ENCODE peak calls at places on chromosomes 3 and 15, in seven cellular contexts. One of them, this sample, is unnamed.

GRCh38 chr3:62607287-62608029 is 234.1 kb upstream of the FEZF2 start:
- DNase-seq in cardiac fibroblast: peak; percentile 98
- DNase-seq in left ventricle myocardium inferior: peak; percentile 53
- DNase-seq in adrenal gland: no peak
- DNase-seq in endothelial cell: no peak
- DNase-seq in nephron progenitor cell: no peak
- DNase-seq in mesothelial cell of epicardium: no peak
- DNase-seq in this sample: peak; percentile 66

GRCh38 chr3:70989174-70989573 is 594.4 kb downstream of the FOXP1 start:
- DNase-seq in cardiac fibroblast: peak; percentile 82
- DNase-seq in left ventricle myocardium inferior: no peak
- DNase-seq in adrenal gland: no peak
- DNase-seq in endothelial cell: no peak
- DNase-seq in nephron progenitor cell: no peak
- DNase-seq in mesothelial cell of epicardium: no peak
- DNase-seq in this sample: peak; percentile 49

GRCh38 chr3:179493260-179493659 is 42.0 kb upstream of the GNB4 start:
- DNase-seq in cardiac fibroblast: no peak
- DNase-seq in left ventricle myocardium inferior: no peak
- DNase-seq in adrenal gland: no peak
- DNase-seq in endothelial cell: no peak
- DNase-seq in nephron progenitor cell: no peak
- DNase-seq in mesothelial cell of epicardium: no peak
- DNase-seq in this sample: no peak

GRCh38 chr15:65902373-65902772 is 33.1 kb downstream of the RAB11A start:
- DNase-seq in cardiac fibroblast: peak; percentile 61
- DNase-seq in left ventricle myocardium inferior: peak; percentile 31
- DNase-seq in adrenal gland: peak; percentile 31
- DNase-seq in endothelial cell: no peak
- DNase-seq in nephron progenitor cell: no peak
- DNase-seq in mesothelial cell of epicardium: no peak
- DNase-seq in this sample: no peak

GRCh38 chr3:130894130-130894872 is 417 bp downstream of the ATP2C1 start:
- DNase-seq in cardiac fibroblast: no peak
- DNase-seq in left ventricle myocardium inferior: peak; percentile 34
- DNase-seq in adrenal gland: peak; percentile 45
- DNase-seq in endothelial cell: peak; percentile 36
- DNase-seq in nephron progenitor cell: peak; percentile 65
- DNase-seq in mesothelial cell of epicardium: peak; percentile 37
- DNase-seq in this sample: no peak

GRCh38 chr3:54294214-54294613 is 171.9 kb downstream of the CACNA2D3 start:
- DNase-seq in cardiac fibroblast: no peak
- DNase-seq in left ventricle myocardium inferior: no peak
- DNase-seq in adrenal gland: no peak
- DNase-seq in endothelial cell: peak; percentile 12
- DNase-seq in nephron progenitor cell: no peak
- DNase-seq in mesothelial cell of epicardium: no peak
- DNase-seq in this sample: no peak

GRCh38 chr15:71654714-71655174 is 155.6 kb upstream of the NR2E3 start:
- DNase-seq in cardiac fibroblast: peak; percentile 55
- DNase-seq in left ventricle myocardium inferior: no peak
- DNase-seq in adrenal gland: no peak
- DNase-seq in endothelial cell: no peak
- DNase-seq in nephron progenitor cell: no peak
- DNase-seq in mesothelial cell of epicardium: no peak
- DNase-seq in this sample: no peak

GRCh38 chr3:112671930-112672715 is 31.2 kb upstream of the CCDC80 start:
- DNase-seq in cardiac fibroblast: peak; percentile 95
- DNase-seq in left ventricle myocardium inferior: no peak
- DNase-seq in adrenal gland: no peak
- DNase-seq in endothelial cell: no peak
- DNase-seq in nephron progenitor cell: no peak
- DNase-seq in mesothelial cell of epicardium: no peak
- DNase-seq in this sample: peak; percentile 97

GRCh38 chr3:14991148-14991742 is 43.9 kb downstream of the NR2C2 start:
- DNase-seq in cardiac fibroblast: no peak
- DNase-seq in left ventricle myocardium inferior: no peak
- DNase-seq in adrenal gland: no peak
- DNase-seq in endothelial cell: no peak
- DNase-seq in nephron progenitor cell: no peak
- DNase-seq in mesothelial cell of epicardium: no peak
- DNase-seq in this sample: no peak

GRCh38 chr3:158159714-158160113 is 49.8 kb downstream of the RSRC1 start:
- DNase-seq in cardiac fibroblast: no peak
- DNase-seq in left ventricle myocardium inferior: no peak
- DNase-seq in adrenal gland: no peak
- DNase-seq in endothelial cell: no peak
- DNase-seq in nephron progenitor cell: no peak
- DNase-seq in mesothelial cell of epicardium: no peak
- DNase-seq in this sample: no peak

GRCh38 chr3:46076606-46077005 is 49.3 kb upstream of the XCR1 start:
- DNase-seq in cardiac fibroblast: peak; percentile 39
- DNase-seq in left ventricle myocardium inferior: no peak
- DNase-seq in adrenal gland: no peak
- DNase-seq in endothelial cell: no peak
- DNase-seq in nephron progenitor cell: no peak
- DNase-seq in mesothelial cell of epicardium: no peak
- DNase-seq in this sample: no peak

GRCh38 chr15:72968531-72968922 is 83.7 kb upstream of the NEO1 start:
- DNase-seq in cardiac fibroblast: peak; percentile 17
- DNase-seq in left ventricle myocardium inferior: no peak
- DNase-seq in adrenal gland: peak; percentile 37
- DNase-seq in endothelial cell: no peak
- DNase-seq in nephron progenitor cell: no peak
- DNase-seq in mesothelial cell of epicardium: no peak
- DNase-seq in this sample: no peak

GRCh38 chr3:48399387-48400172 is 27.6 kb downstream of the FBXW12 start:
- DNase-seq in cardiac fibroblast: no peak
- DNase-seq in left ventricle myocardium inferior: no peak
- DNase-seq in adrenal gland: no peak
- DNase-seq in endothelial cell: no peak
- DNase-seq in nephron progenitor cell: no peak
- DNase-seq in mesothelial cell of epicardium: no peak
- DNase-seq in this sample: no peak

GRCh38 chr15:98669638-98670037 is 21.3 kb downstream of the IGF1R start:
- DNase-seq in cardiac fibroblast: no peak
- DNase-seq in left ventricle myocardium inferior: no peak
- DNase-seq in adrenal gland: no peak
- DNase-seq in endothelial cell: no peak
- DNase-seq in nephron progenitor cell: no peak
- DNase-seq in mesothelial cell of epicardium: no peak
- DNase-seq in this sample: no peak

GRCh38 chr3:159819676-159820075 is 169.0 kb upstream of the IL12A start:
- DNase-seq in cardiac fibroblast: no peak
- DNase-seq in left ventricle myocardium inferior: no peak
- DNase-seq in adrenal gland: no peak
- DNase-seq in endothelial cell: no peak
- DNase-seq in nephron progenitor cell: no peak
- DNase-seq in mesothelial cell of epicardium: no peak
- DNase-seq in this sample: no peak

GRCh38 chr3:139934557-139935070 is 371 bp upstream of the CLSTN2 start:
- DNase-seq in cardiac fibroblast: peak; percentile 10
- DNase-seq in left ventricle myocardium inferior: peak; percentile 69
- DNase-seq in adrenal gland: peak; percentile 72
- DNase-seq in endothelial cell: peak; percentile 73
- DNase-seq in nephron progenitor cell: peak; percentile 74
- DNase-seq in mesothelial cell of epicardium: no peak
- DNase-seq in this sample: no peak

GRCh38 chr15:77579498-77580188 is 53.1 kb downstream of the LINGO1 start:
- DNase-seq in cardiac fibroblast: no peak
- DNase-seq in left ventricle myocardium inferior: no peak
- DNase-seq in adrenal gland: no peak
- DNase-seq in endothelial cell: no peak
- DNase-seq in nephron progenitor cell: no peak
- DNase-seq in mesothelial cell of epicardium: no peak
- DNase-seq in this sample: no peak
- TF ChIP-seq CTCF in cardiac fibroblast: no peak
- TF ChIP-seq CTCF in left ventricle myocardium inferior: no peak
- TF ChIP-seq CTCF in adrenal gland: no peak
- TF ChIP-seq CTCF in endothelial cell: no peak
- TF ChIP-seq CTCF in nephron progenitor cell: no peak
- TF ChIP-seq CTCF in mesothelial cell of epicardium: no peak
- TF ChIP-seq CTCF in this sample: no peak

DNA sequence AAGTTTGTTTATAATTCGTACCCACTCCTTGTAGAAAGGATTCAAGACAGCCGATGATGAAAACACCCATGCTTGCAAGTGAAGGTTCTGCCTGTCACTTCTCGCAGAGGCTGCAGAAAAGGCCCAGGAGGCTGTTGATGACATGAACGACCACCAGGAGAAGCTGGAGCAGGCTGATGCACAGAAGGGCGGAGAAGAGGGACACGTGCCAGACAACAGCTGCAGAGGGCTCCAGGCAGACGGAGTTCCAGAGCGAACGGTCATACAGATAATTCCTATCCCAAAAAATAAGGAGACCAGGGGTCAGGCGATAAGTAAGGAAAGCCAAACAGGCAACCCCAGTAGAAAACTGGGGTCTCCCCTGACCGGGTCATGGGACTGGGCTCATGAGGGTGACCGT is 5.7 kb upstream of the DYNLT2B start:
- DNase-seq in cardiac fibroblast: peak; percentile 35
- DNase-seq in left ventricle myocardium inferior: no peak
- DNase-seq in adrenal gland: no peak
- DNase-seq in endothelial cell: peak; percentile 42
- DNase-seq in nephron progenitor cell: peak; percentile 23
- DNase-seq in mesothelial cell of epicardium: no peak
- DNase-seq in this sample: no peak
- TF ChIP-seq CTCF in cardiac fibroblast: peak; percentile 29
- TF ChIP-seq CTCF in left ventricle myocardium inferior: no peak
- TF ChIP-seq CTCF in adrenal gland: no peak
- TF ChIP-seq CTCF in endothelial cell: no peak
- TF ChIP-seq CTCF in nephron progenitor cell: no peak
- TF ChIP-seq CTCF in mesothelial cell of epicardium: no peak
- TF ChIP-seq CTCF in this sample: peak; percentile 29

DNA sequence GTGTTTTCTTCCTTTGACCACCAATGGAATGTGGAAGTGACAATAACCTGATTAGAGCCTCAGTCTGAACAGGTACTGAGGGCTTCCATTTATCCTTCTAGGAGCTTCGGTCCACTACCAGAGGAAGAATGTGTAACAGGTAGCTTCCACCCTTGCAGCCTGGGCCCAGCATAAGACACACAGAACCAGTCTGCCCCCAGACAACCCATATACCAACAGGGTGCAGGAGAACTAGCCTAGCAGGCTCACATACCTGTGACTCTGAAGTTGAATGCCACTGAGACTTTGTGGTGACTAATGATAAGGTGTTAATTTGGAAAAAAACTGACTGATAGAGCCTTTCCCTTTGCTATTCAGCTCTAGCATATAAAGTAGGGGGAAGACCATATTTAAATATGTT is 166.2 kb downstream of the NEK10 start:
- DNase-seq in cardiac fibroblast: no peak
- DNase-seq in left ventricle myocardium inferior: no peak
- DNase-seq in adrenal gland: no peak
- DNase-seq in endothelial cell: no peak
- DNase-seq in nephron progenitor cell: no peak
- DNase-seq in mesothelial cell of epicardium: no peak
- DNase-seq in this sample: no peak
- TF ChIP-seq CTCF in cardiac fibroblast: no peak
- TF ChIP-seq CTCF in left ventricle myocardium inferior: no peak
- TF ChIP-seq CTCF in adrenal gland: no peak
- TF ChIP-seq CTCF in endothelial cell: no peak
- TF ChIP-seq CTCF in nephron progenitor cell: no peak
- TF ChIP-seq CTCF in mesothelial cell of epicardium: no peak
- TF ChIP-seq CTCF in this sample: no peak

GRCh38 chr3:178320481-178321352 is 215.5 kb upstream of the KCNMB2 start:
- DNase-seq in cardiac fibroblast: peak; percentile 67
- DNase-seq in left ventricle myocardium inferior: peak; percentile 73
- DNase-seq in adrenal gland: peak; percentile 16
- DNase-seq in endothelial cell: no peak
- DNase-seq in nephron progenitor cell: no peak
- DNase-seq in mesothelial cell of epicardium: no peak
- DNase-seq in this sample: peak; percentile 49

GRCh38 chr3:178325330-178325729 is 210.9 kb upstream of the KCNMB2 start:
- DNase-seq in cardiac fibroblast: peak; percentile 76
- DNase-seq in left ventricle myocardium inferior: no peak
- DNase-seq in adrenal gland: no peak
- DNase-seq in endothelial cell: no peak
- DNase-seq in nephron progenitor cell: no peak
- DNase-seq in mesothelial cell of epicardium: no peak
- DNase-seq in this sample: peak; percentile 49
- TF ChIP-seq CTCF in cardiac fibroblast: peak; percentile 31
- TF ChIP-seq CTCF in left ventricle myocardium inferior: peak; percentile 58
- TF ChIP-seq CTCF in adrenal gland: peak; percentile 77
- TF ChIP-seq CTCF in endothelial cell: peak; percentile 24
- TF ChIP-seq CTCF in nephron progenitor cell: peak; percentile 26
- TF ChIP-seq CTCF in mesothelial cell of epicardium: peak; percentile 55
- TF ChIP-seq CTCF in this sample: peak; percentile 77

DNA sequence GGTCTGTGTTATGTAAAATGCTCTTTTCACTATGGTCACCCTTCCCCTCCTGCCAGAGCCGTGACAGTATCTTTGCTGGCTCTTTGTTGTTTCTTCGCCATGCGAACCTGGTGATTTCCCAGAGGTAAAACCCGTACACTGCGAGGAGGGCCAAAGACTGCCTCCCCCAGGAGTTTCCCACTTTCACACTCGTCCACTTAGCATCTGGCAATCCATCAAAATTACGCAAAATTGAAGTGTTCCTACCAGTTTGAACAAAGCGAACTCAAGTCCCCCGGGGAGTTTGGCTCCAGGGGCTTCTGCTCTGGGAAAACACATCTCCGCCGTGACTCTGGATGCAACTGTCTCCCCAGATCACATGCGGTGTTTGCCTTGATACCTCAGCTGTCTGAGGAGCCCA is 239.9 kb downstream of the FAM43A start:
- DNase-seq in cardiac fibroblast: no peak
- DNase-seq in left ventricle myocardium inferior: no peak
- DNase-seq in adrenal gland: no peak
- DNase-seq in endothelial cell: no peak
- DNase-seq in nephron progenitor cell: no peak
- DNase-seq in mesothelial cell of epicardium: no peak
- DNase-seq in this sample: no peak
- TF ChIP-seq CTCF in cardiac fibroblast: no peak
- TF ChIP-seq CTCF in left ventricle myocardium inferior: no peak
- TF ChIP-seq CTCF in adrenal gland: no peak
- TF ChIP-seq CTCF in endothelial cell: no peak
- TF ChIP-seq CTCF in nephron progenitor cell: no peak
- TF ChIP-seq CTCF in mesothelial cell of epicardium: no peak
- TF ChIP-seq CTCF in this sample: no peak